ENCODE peak calls at places on chromosomes 11 and 22, in five cellular contexts. V is mammary epithelial cell, R is A549, F is GM23338, M is small intestine. D is an unnamed sample.

GRCh38 chr11:46879056-46879585 is 33.0 kb upstream of the CKAP5 start:
- DNase-seq in V (no peak), R (no peak), F (no peak), M (no peak), D (no peak)

GRCh38 chr11:34188181-34188580 is 82.8 kb downstream of the NAT10 start:
- DNase-seq in V (no peak), R (no peak), F (peak; percentile 62), M (no peak), D (peak; percentile 34)

GRCh38 chr11:93852242-93852641 is 1.8 kb upstream of the VSTM5 start:
- DNase-seq in V (no peak), R (no peak), F (no peak), M (no peak), D (no peak)

GRCh38 chr11:23789938-23790371 is 706.9 kb upstream of the LUZP2 start:
- DNase-seq in V (no peak), R (peak; percentile 16), F (no peak), M (peak; percentile 29), D (no peak)

GRCh38 chr11:20443596-20443995 is 56.1 kb downstream of the PRMT3 start:
- DNase-seq in V (peak; percentile 4), R (peak; percentile 38), F (peak; percentile 40), M (no peak), D (peak; percentile 52)

GRCh38 chr11:119338318-119338890 is 2.3 kb downstream of the C1QTNF5 start:
- DNase-seq in V (peak; percentile 44), R (peak; percentile 63), F (peak; percentile 92), M (peak; percentile 70), D (peak; percentile 85)

GRCh38 chr22:21044931-21045584 is 688 bp upstream of the LRRC74B start:
- DNase-seq in V (peak; percentile 25), R (no peak), F (peak; percentile 28), M (no peak), D (no peak)

GRCh38 chr11:110091995-110092576 is 1.1 kb upstream of the ZC3H12C start:
- DNase-seq in V (no peak), R (no peak), F (peak; percentile 34), M (peak; percentile 75), D (no peak)

GRCh38 chr11:95465887-95466286 is 234.9 kb upstream of the SESN3 start:
- DNase-seq in V (no peak), R (no peak), F (no peak), M (no peak), D (no peak)

GRCh38 chr11:75931124-75931523 is 116.1 kb downstream of the UVRAG start:
- DNase-seq in V (peak; percentile 19), R (no peak), F (no peak), M (no peak), D (peak; percentile 10)

GRCh38 chr22:49502126-49502826 is 325.4 kb downstream of the BRD1 start:
- DNase-seq in V (no peak), R (peak; percentile 53), F (no peak), M (peak; percentile 35), D (no peak)

GRCh38 chr11:75443043-75443442 is 10.0 kb upstream of the KLHL35 start:
- DNase-seq in V (no peak), R (no peak), F (no peak), M (no peak), D (no peak)

GRCh38 chr11:6427516-6427915 is 8.6 kb upstream of the APBB1 start:
- DNase-seq in V (no peak), R (no peak), F (peak; percentile 82), M (no peak), D (no peak)

GRCh38 chr11:7657306-7658025 is 15.8 kb downstream of the CYB5R2 start:
- DNase-seq in V (peak; percentile 61), R (peak; percentile 77), F (peak; percentile 90), M (peak; percentile 81), D (peak; percentile 77)

GRCh38 chr11:128226106-128226716 is 361.1 kb downstream of the ETS1 start:
- DNase-seq in V (no peak), R (no peak), F (no peak), M (no peak), D (no peak)

GRCh38 chr11:2214527-2215229 is 43.1 kb upstream of the TH start:
- DNase-seq in V (no peak), R (no peak), F (no peak), M (no peak), D (no peak)

GRCh38 chr11:12433571-12434061 is 56.2 kb downstream of the PARVA start:
- DNase-seq in V (no peak), R (no peak), F (no peak), M (no peak), D (no peak)

GRCh38 chr22:48803993-48804810 is 1023.5 kb downstream of the BRD1 start:
- DNase-seq in V (no peak), R (no peak), F (no peak), M (no peak), D (no peak)

GRCh38 chr11:44870142-44870541 is 80.5 kb downstream of the TP53I11 start:
- DNase-seq in V (no peak), R (no peak), F (no peak), M (no peak), D (no peak)

GRCh38 chr11:44868021-44868420 is 82.7 kb downstream of the TP53I11 start:
- DNase-seq in V (no peak), R (no peak), F (no peak), M (no peak), D (no peak)

GRCh38 chr11:44872556-44872955 is 78.1 kb downstream of the TP53I11 start:
- DNase-seq in V (no peak), R (no peak), F (no peak), M (no peak), D (no peak)

GRCh38 chr11:44868455-44869421 is 81.9 kb downstream of the TP53I11 start:
- DNase-seq in V (no peak), R (no peak), F (no peak), M (no peak), D (no peak)

GRCh38 chr11:44870615-44871176 is 80.0 kb downstream of the TP53I11 start:
- DNase-seq in V (no peak), R (no peak), F (no peak), M (no peak), D (no peak)
- H3K4me3 ChIP-seq in V (no peak overlapping the region), R (no peak overlapping the region), F (no peak overlapping the region), M (no peak overlapping the region), D (no peak overlapping the region)

GRCh38 chr22:26673485-26673884 is 16.1 kb downstream of the MIAT start:
- DNase-seq in V (peak; percentile 86), R (no peak), F (no peak), M (peak; percentile 42), D (no peak)
- H3K4me1 ChIP-seq in V (peaks cover 35% of the 10 kb centered on the region), R (peaks cover 21% of the 10 kb centered on the region), F (peaks cover 31% of the 10 kb centered on the region), M (peaks cover 13% of the 10 kb centered on the region), D (peaks cover 7% of the 10 kb centered on the region)

DNA sequence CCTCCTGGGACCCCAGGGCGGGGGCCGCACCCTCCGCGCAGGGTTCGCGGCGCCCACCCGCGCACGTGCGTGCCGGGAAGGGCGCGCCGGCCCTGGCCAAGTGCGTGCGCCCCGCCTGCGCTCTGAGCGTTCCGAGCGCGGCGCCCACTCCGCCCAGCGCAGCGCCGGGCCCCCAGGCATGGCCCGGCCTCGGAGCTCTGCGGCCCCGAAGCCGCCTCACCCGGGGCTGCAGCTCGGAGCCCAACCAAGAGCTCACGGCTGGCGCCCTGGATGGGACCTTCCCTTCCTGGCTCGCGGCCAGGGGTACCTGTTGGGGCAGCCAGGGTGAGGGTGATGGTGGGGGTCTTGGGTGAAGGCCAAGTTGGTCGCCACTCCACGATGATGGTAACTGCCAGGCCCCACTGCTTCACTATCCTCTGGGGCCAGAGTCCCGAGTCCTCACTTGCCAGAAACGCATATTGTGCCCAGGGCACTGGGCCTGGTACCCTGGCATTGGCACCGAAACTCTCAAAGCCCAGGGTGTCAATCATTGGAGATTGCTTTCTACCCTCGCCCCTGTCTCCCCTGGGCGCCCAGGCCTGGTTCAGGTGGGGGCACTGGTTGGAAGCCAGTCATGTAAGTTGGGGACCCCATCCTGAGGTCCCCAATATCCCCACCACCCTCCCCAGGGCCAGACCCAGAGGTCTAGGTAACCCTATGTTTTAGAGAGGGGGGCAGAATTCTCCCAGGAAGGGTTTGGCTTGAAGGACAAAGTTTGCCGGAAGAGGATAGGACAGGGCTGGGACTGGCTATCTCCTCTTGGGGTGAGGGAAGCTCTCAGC is 889 bp downstream of the ANO1 start:
- DNase-seq in V (no peak), R (no peak), F (peak; percentile 57), M (no peak), D (no peak)
- H3K4me3 ChIP-seq in V (peak overlapping the region; percentile 66), R (peak overlapping the region; percentile 38), F (peak overlapping the region; percentile 48), M (no peak overlapping the region), D (peak overlapping the region; percentile 15)

DNA sequence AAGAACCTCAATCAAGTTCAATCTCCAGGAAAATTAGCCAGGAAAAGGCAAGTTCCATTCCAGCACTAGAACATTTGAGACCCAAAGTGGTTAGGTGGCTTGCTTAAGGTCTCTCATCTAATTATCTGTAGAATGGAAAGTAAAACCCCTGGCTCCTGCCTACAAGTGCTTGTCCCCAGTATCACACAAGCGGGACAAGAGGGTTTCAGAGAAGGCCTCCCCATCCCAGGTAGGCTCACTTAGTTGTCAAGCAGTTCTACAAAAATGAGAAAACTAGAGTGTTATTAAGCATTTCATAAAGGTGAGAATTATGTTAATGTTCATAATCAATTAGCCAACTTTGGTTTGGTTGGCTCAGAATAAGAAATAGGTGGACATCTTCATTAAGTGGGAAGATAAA is 5.5 kb downstream of the POU2AF1 start:
- DNase-seq in V (no peak), R (no peak), F (no peak), M (no peak), D (no peak)
- H3K4me1 ChIP-seq in V (peaks cover 16% of the 10 kb centered on the region), R (no peaks in the 10 kb centered on the region), F (no peaks in the 10 kb centered on the region), M (peaks cover 4% of the 10 kb centered on the region), D (no peaks in the 10 kb centered on the region)

GRCh38 chr11:125394306-125394705 is 101.8 kb downstream of the FEZ1 start:
- DNase-seq in V (no peak), R (no peak), F (no peak), M (no peak), D (no peak)
- H3K4me3 ChIP-seq in V (no peak overlapping the region), R (no peak overlapping the region), F (no peak overlapping the region), M (no peak overlapping the region), D (no peak overlapping the region)

GRCh38 chr22:46676881-46677280 is 56.7 kb downstream of the GRAMD4 start:
- DNase-seq in V (no peak), R (no peak), F (no peak), M (peak; percentile 52), D (no peak)
- H3K4me1 ChIP-seq in V (no peaks in the 10 kb centered on the region), R (no peaks in the 10 kb centered on the region), F (no peaks in the 10 kb centered on the region), M (peaks cover 6% of the 10 kb centered on the region), D (no peaks in the 10 kb centered on the region)

GRCh38 chr11:17547051-17547577 is at the start of gene OTOG:
- DNase-seq in V (no peak), R (no peak), F (peak; percentile 95), M (no peak), D (peak; percentile 63)
- H3K4me3 ChIP-seq in V (no peak within 1 kb of the TSS), R (no peak within 1 kb of the TSS), F (peak within 1 kb of the TSS; percentile 46), M (no peak within 1 kb of the TSS), D (no peak within 1 kb of the TSS)

DNA sequence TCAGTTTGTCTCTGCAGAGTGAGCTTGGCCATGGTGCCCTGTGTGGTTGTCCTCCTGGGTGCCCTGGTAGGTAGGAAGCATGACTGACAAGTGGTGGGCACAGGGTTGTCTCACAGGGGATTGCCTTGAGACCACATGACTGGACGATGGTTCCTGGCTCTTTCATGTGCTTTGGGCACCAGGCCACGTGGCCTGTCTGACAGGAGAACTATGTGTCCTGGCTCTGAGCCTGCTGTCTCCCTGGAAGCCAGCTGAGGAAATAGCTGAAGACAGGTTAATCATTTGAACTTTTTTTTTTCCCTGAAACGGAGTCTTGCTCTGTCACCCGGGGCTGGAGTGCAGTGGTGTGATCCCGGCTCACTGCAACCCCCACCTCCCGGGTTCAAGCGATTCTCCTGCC is 93.2 kb downstream of the LDLRAD3 start:
- DNase-seq in V (peak; percentile 34), R (no peak), F (no peak), M (no peak), D (peak; percentile 70)
- H3K4me1 ChIP-seq in V (peaks cover 22% of the 10 kb centered on the region), R (peaks cover 28% of the 10 kb centered on the region), F (peaks cover 17% of the 10 kb centered on the region), M (peaks cover 2% of the 10 kb centered on the region), D (peaks cover 10% of the 10 kb centered on the region)